ENCODE peak calls at places on chromosome 1, in six cellular contexts. A, S, V, W, R and N are unnamed samples.
A peak's percentile ranks its signal among the peaks of the same experiment; 100 is the strongest.

GRCh38 chr1:88825721-88826120 is 65.6 kb downstream of the GTF2B start:
- DNase-seq in A (no peak), S (no peak), V (no peak), W (no peak), R (no peak), N (no peak)

GRCh38 chr1:62395291-62395690 is 41.6 kb upstream of the USP1 start:
- DNase-seq in A (no peak), S (no peak), V (no peak), W (no peak), R (no peak), N (no peak)

GRCh38 chr1:53368314-53369033 is 40.6 kb upstream of the LRP8 start:
- DNase-seq in A (no peak), S (no peak), V (peak; percentile 56), W (no peak), R (no peak), N (peak; percentile 66)

GRCh38 chr1:90614872-90615271 is 102.2 kb downstream of the BARHL2 start:
- DNase-seq in A (no peak), S (no peak), V (no peak), W (no peak), R (no peak), N (no peak)

GRCh38 chr1:96651517-96651916 is 70.1 kb upstream of the PTBP2 start:
- DNase-seq in A (no peak), S (no peak), V (no peak), W (no peak), R (no peak), N (no peak)

GRCh38 chr1:174051956-174052355 is 29.8 kb upstream of the RC3H1 start:
- DNase-seq in A (peak; percentile 88), S (peak; percentile 51), V (no peak), W (peak; percentile 23), R (peak; percentile 43), N (no peak)

GRCh38 chr1:110778821-110779220 is 94.1 kb upstream of the CD53 start:
- DNase-seq in A (no peak), S (no peak), V (no peak), W (no peak), R (no peak), N (no peak)

GRCh38 chr1:226732856-226733291 is 6.2 kb downstream of the ITPKB start:
- DNase-seq in A (no peak), S (no peak), V (no peak), W (no peak), R (no peak), N (no peak)

GRCh38 chr1:34237416-34237815 is 60.7 kb downstream of the C1orf94 start:
- DNase-seq in A (no peak), S (no peak), V (no peak), W (no peak), R (no peak), N (no peak)

GRCh38 chr1:211329764-211330201 is 3.1 kb downstream of the TRAF5 start:
- DNase-seq in A (no peak), S (no peak), V (no peak), W (no peak), R (no peak), N (no peak)

GRCh38 chr1:162213281-162213909 is 143.9 kb downstream of the NOS1AP start:
- DNase-seq in A (peak; percentile 10), S (peak; percentile 42), V (peak; percentile 80), W (peak; percentile 23), R (peak; percentile 88), N (no peak)

GRCh38 chr1:118575060-118575459 is 390.0 kb upstream of the SPAG17 start:
- DNase-seq in A (no peak), S (no peak), V (no peak), W (no peak), R (no peak), N (no peak)

GRCh38 chr1:230868736-230869385 is 540 bp upstream of the C1orf198 start:
- DNase-seq in A (no peak), S (no peak), V (peak; percentile 55), W (no peak), R (peak; percentile 50), N (no peak)

GRCh38 chr1:154736840-154737239 is 128.9 kb upstream of the ADAR start:
- DNase-seq in A (peak; percentile 74), S (no peak), V (no peak), W (peak; percentile 71), R (peak; percentile 83), N (no peak)

GRCh38 chr1:52294580-52294979 is 71.4 kb downstream of the CC2D1B start:
- DNase-seq in A (peak; percentile 12), S (no peak), V (no peak), W (peak; percentile 44), R (no peak), N (no peak)

GRCh38 chr1:31101147-31101502 is 35.6 kb upstream of the PUM1 start:
- DNase-seq in A (peak; percentile 49), S (peak; percentile 5), V (no peak), W (peak; percentile 79), R (peak; percentile 81), N (no peak)

GRCh38 chr1:168610111-168610510 is 33.7 kb downstream of the XCL1 start:
- DNase-seq in A (no peak), S (no peak), V (no peak), W (no peak), R (no peak), N (no peak)

GRCh38 chr1:113981962-113982931 is 3.0 kb downstream of the OLFML3 start:
- DNase-seq in A (peak; percentile 90), S (peak; percentile 72), V (peak; percentile 62), W (peak; percentile 91), R (peak; percentile 96), N (peak; percentile 28)

GRCh38 chr1:58773406-58773840 is 10.4 kb downstream of the JUN start:
- DNase-seq in A (peak; percentile 82), S (peak; percentile 69), V (peak; percentile 55), W (peak; percentile 31), R (peak; percentile 85), N (peak; percentile 28)

GRCh38 chr1:38128511-38128910 is 81.9 kb upstream of the POU3F1 start:
- DNase-seq in A (no peak), S (no peak), V (no peak), W (no peak), R (no peak), N (no peak)

GRCh38 chr1:110007045-110007444 is 22.5 kb downstream of the AHCYL1 start:
- DNase-seq in A (no peak), S (no peak), V (no peak), W (no peak), R (no peak), N (no peak)

GRCh38 chr1:36411674-36412648 is 14.3 kb upstream of the LSM10 start:
- DNase-seq in A (peak; percentile 13), S (no peak), V (no peak), W (peak; percentile 8), R (peak; percentile 51), N (peak; percentile 58)

GRCh38 chr1:94831636-94832035 is 11.5 kb downstream of the SLC44A3 start:
- DNase-seq in A (no peak), S (no peak), V (no peak), W (no peak), R (no peak), N (no peak)

GRCh38 chr1:10839188-10839770 is 42.8 kb upstream of the CASZ1 start:
- DNase-seq in A (no peak), S (no peak), V (no peak), W (no peak), R (no peak), N (no peak)

GRCh38 chr1:41664861-41665640 is 180.6 kb upstream of the EDN2 start:
- DNase-seq in A (peak; percentile 58), S (no peak), V (no peak), W (peak; percentile 79), R (peak; percentile 85), N (no peak)

GRCh38 chr1:81802601-81803422 is 2.1 kb downstream of the ADGRL2 start:
- DNase-seq in A (peak; percentile 58), S (peak; percentile 51), V (peak; percentile 77), W (peak; percentile 44), R (peak; percentile 82), N (peak; percentile 72)

GRCh38 chr1:111474106-111474505 is 322 bp downstream of the C1orf162 start:
- DNase-seq in A (no peak), S (no peak), V (no peak), W (no peak), R (peak; percentile 13), N (no peak)

GRCh38 chr1:89051300-89051943 is 13.6 kb downstream of the GBP1 start:
- DNase-seq in A (no peak), S (no peak), V (no peak), W (no peak), R (no peak), N (no peak)

GRCh38 chr1:147811751-147812150 is 51.3 kb upstream of the GJA5 start:
- DNase-seq in A (no peak), S (no peak), V (no peak), W (no peak), R (no peak), N (no peak)

GRCh38 chr1:185338719-185339622 is 21.9 kb upstream of the IVNS1ABP start:
- DNase-seq in A (no peak), S (peak; percentile 40), V (no peak), W (peak; percentile 52), R (peak; percentile 73), N (no peak)

GRCh38 chr1:21857840-21858670 is 46.0 kb downstream of the LDLRAD2 start:
- DNase-seq in A (peak; percentile 56), S (no peak), V (no peak), W (no peak), R (no peak), N (no peak)

GRCh38 chr1:21869620-21870121 is 57.6 kb downstream of the LDLRAD2 start:
- DNase-seq in A (peak; percentile 85), S (peak; percentile 79), V (peak; percentile 66), W (peak; percentile 91), R (peak; percentile 84), N (peak; percentile 82)

GRCh38 chr1:108645479-108646184 is 15.3 kb downstream of the HENMT1 start:
- DNase-seq in A (no peak), S (no peak), V (no peak), W (no peak), R (no peak), N (no peak)

GRCh38 chr1:205344010-205344808 is 12.5 kb downstream of the KLHDC8A start:
- DNase-seq in A (no peak), S (no peak), V (peak; percentile 50), W (no peak), R (no peak), N (peak; percentile 55)
- H3K4me3 ChIP-seq in A (no peak overlapping the region), S (peak overlapping the region; percentile 40), V (peak overlapping the region; percentile 63), W (no peak overlapping the region), R (peak overlapping the region; percentile 44), N (peak overlapping the region; percentile 63)

DNA sequence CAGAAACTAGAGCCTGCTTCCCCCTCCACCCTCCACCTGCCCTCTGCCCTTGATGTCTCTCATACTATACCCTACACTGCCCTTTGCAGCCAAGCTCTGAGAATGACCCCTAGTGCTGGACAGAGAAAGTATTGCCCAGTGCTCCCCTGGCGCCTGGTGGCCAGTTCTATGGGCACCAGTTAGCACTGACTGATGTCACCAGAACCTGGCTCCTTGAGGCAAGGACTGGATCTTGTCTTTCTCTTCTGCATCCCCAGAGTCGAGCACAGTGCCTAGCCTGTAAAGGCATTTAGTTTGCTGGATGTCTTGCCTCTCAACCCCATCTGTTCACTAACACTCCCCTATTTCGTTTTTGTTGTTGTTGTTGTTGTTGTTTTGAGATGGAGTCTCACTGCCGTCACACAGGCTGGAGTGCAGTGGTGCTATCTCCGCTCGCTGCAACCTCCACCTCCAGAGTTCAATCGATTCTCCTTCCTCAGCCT is 5.9 kb downstream of the PHLDA3 start:
- DNase-seq in A (peak; percentile 44), S (no peak), V (no peak), W (peak; percentile 38), R (no peak), N (no peak)
- TF ChIP-seq CTCF in A (peak; percentile 38), S (peak; percentile 15), V (no peak), W (peak; percentile 45), R (peak; percentile 30), N (no peak)

GRCh38 chr1:26993237-26994019 is at the start of gene TRNP1:
- DNase-seq in A (peak; percentile 81), S (peak; percentile 61), V (peak; percentile 88), W (peak; percentile 69), R (peak; percentile 82), N (peak; percentile 79)
- H3K4me3 ChIP-seq in A (peak within 1 kb of the TSS; percentile 90), S (peak within 1 kb of the TSS; percentile 72), V (peak within 1 kb of the TSS; percentile 71), W (peak within 1 kb of the TSS; percentile 81), R (peak within 1 kb of the TSS; percentile 64), N (peak within 1 kb of the TSS; percentile 54)

GRCh38 chr1:75423616-75424015 is 187.3 kb downstream of the SLC44A5 start:
- DNase-seq in A (no peak), S (no peak), V (no peak), W (no peak), R (no peak), N (peak; percentile 51)
- TF ChIP-seq CTCF in A (no peak), S (no peak), V (no peak), W (no peak), R (no peak), N (peak; percentile 58)